ENCODE peak calls at places on chromosomes 6 and 20, in four cellular contexts. I is astrocyte; U is astrocyte of the spinal cord; G is stimulated activated CD8-positive, alpha-beta memory T cell treated with anti-CD3 and anti-CD28 coated beads, Interleukin-12 subunit alpha, Interleukin-12 subunit beta, amount 100 ng/mL, for 1 hour. C is an unnamed sample.
A peak's percentile ranks its signal among the peaks of the same experiment; 100 is the strongest.

GRCh38 chr20:53399592-53400335 is 193.9 kb downstream of the ZNF217 start:
- DNase-seq in G (no peak), U (no peak), I (peak; percentile 39), C (no peak)

GRCh38 chr6:105850636-105851035 is 235.5 kb upstream of the PRDM1 start:
- DNase-seq in I (no peak), U (no peak), G (no peak), C (no peak)

GRCh38 chr20:58603656-58604184 is 47.4 kb upstream of the STX16 start:
- DNase-seq in I (peak; percentile 74), U (no peak), G (no peak), C (no peak)

GRCh38 chr20:52313335-52313963 is 121.9 kb upstream of the ZFP64 start:
- DNase-seq in U (peak; percentile 7), G (no peak), I (peak; percentile 38), C (peak; percentile 49)

GRCh38 chr6:28977351-28978136 is 27.6 kb downstream of the ZNF311 start:
- DNase-seq in I (peak; percentile 42), U (peak; percentile 52), G (no peak), C (peak; percentile 72)

GRCh38 chr6:39269971-39270370 is 40.7 kb upstream of the KCNK5 start:
- DNase-seq in G (no peak), U (no peak), I (no peak), C (no peak)

GRCh38 chr20:47489448-47489872 is 12.2 kb upstream of the NCOA3 start:
- DNase-seq in G (no peak), U (no peak), I (no peak), C (no peak)

GRCh38 chr20:57436223-57436545 is 45.0 kb downstream of the RBM38 start:
- DNase-seq in U (no peak), I (no peak), G (no peak), C (no peak)

GRCh38 chr6:146697921-146698320 is 99.1 kb downstream of the ADGB start:
- DNase-seq in G (no peak), I (peak; percentile 10), U (no peak), C (peak; percentile 15)

GRCh38 chr20:45833030-45833882 is at the start of gene SNX21:
- DNase-seq in U (peak; percentile 92), I (peak; percentile 92), G (no peak), C (peak; percentile 89)

GRCh38 chr6:143333081-143333480 is 117.4 kb downstream of the ADAT2 start:
- DNase-seq in I (no peak), U (no peak), G (no peak), C (peak; percentile 2)

GRCh38 chr6:32941412-32941784 is 570 bp upstream of the HLA-DMB start:
- DNase-seq in U (no peak), G (peak; percentile 21), I (no peak), C (no peak)

GRCh38 chr20:32168184-32168910 is 39.2 kb downstream of the PLAGL2 start:
- DNase-seq in U (peak; percentile 34), G (no peak), I (peak; percentile 43), C (peak; percentile 73)

GRCh38 chr6:32700391-32701040 is 34.1 kb upstream of the HLA-DQB1 start:
- DNase-seq in I (peak; percentile 25), G (no peak), U (peak; percentile 66), C (peak; percentile 59)

GRCh38 chr20:61573415-61574305 is 321.6 kb downstream of the CDH4 start:
- DNase-seq in U (no peak), G (no peak), I (no peak), C (no peak)

GRCh38 chr20:25315418-25316210 is 67.7 kb downstream of the PYGB start:
- DNase-seq in U (peak; percentile 48), I (peak; percentile 60), G (no peak), C (peak; percentile 78)

GRCh38 chr6:42179956-42180335 is 6.8 kb downstream of the GUCA1A start:
- DNase-seq in U (no peak), G (no peak), I (no peak), C (no peak)

GRCh38 chr20:63980317-63980805 is 571 bp upstream of the PRPF6 start:
- DNase-seq in I (no peak), U (no peak), G (no peak), C (no peak)

GRCh38 chr6:26464014-26464413 is 6.3 kb downstream of the BTN2A1 start:
- DNase-seq in G (no peak), U (no peak), I (no peak), C (no peak)

GRCh38 chr6:155993248-155993647 is 537.6 kb upstream of the NOX3 start:
- DNase-seq in U (no peak), I (no peak), G (no peak), C (no peak)

GRCh38 chr20:43558412-43559146 is at the start of gene SGK2:
- DNase-seq in U (peak; percentile 8), G (no peak), I (peak; percentile 59), C (peak; percentile 61)

GRCh38 chr20:21518292-21518991 is 4.6 kb upstream of the NKX2-2 start:
- DNase-seq in G (no peak), I (no peak), U (no peak), C (no peak)

GRCh38 chr20:25283221-25283951 is 35.5 kb downstream of the PYGB start:
- DNase-seq in G (no peak), U (no peak), I (no peak), C (no peak)

GRCh38 chr20:18567739-18568091 is 483 bp downstream of the SMIM26 start:
- DNase-seq in I (no peak), G (no peak), U (no peak), C (no peak)

GRCh38 chr6:11374036-11375010 is 141.9 kb upstream of the NEDD9 start:
- DNase-seq in G (no peak), U (no peak), I (no peak), C (no peak)

GRCh38 chr20:4946585-4947378 is 54.5 kb downstream of the SLC23A2 start:
- DNase-seq in U (no peak), G (no peak), I (no peak), C (no peak)

GRCh38 chr6:35161265-35161664 is 20.1 kb upstream of the TCP11 start:
- DNase-seq in I (no peak), G (no peak), U (no peak), C (no peak)

GRCh38 chr6:3628143-3628840 is 123.2 kb downstream of the PXDC1 start:
- DNase-seq in G (no peak), I (peak; percentile 53), U (no peak), C (no peak)

GRCh38 chr6:55047433-55048044 is 126.8 kb upstream of the HCRTR2 start:
- DNase-seq in I (no peak), G (no peak), U (no peak), C (no peak)

GRCh38 chr20:32536861-32537656 is 48.1 kb downstream of the NOL4L start:
- DNase-seq in I (no peak), G (no peak), U (no peak), C (no peak)